ENCODE peak calls at places on chromosomes 4 and X, in seven cellular contexts. One of them, this sample, is unnamed.

GRCh38 chrX:119512145-119512800 is 44.0 kb downstream of the SLC25A5 start:
- DNase-seq in H1: peak
- DNase-seq in HCT116: peak
- DNase-seq in K562: peak
- DNase-seq in SK-N-SH: peak
- DNase-seq in GM12878: no peak
- DNase-seq in HepG2: peak
- DNase-seq in this sample: peak

GRCh38 chr4:186166852-186167512 is 24.4 kb upstream of the CYP4V2 start:
- DNase-seq in HCT116: no peak
- DNase-seq in K562: peak
- DNase-seq in H1: no peak
- DNase-seq in HepG2: no peak
- DNase-seq in SK-N-SH: no peak
- DNase-seq in GM12878: no peak
- DNase-seq in this sample: no peak

GRCh38 chrX:44246826-44247225 is 96.6 kb downstream of the EFHC2 start:
- DNase-seq in HepG2: no peak
- DNase-seq in SK-N-SH: no peak
- DNase-seq in GM12878: no peak
- DNase-seq in K562: no peak
- DNase-seq in H1: no peak
- DNase-seq in HCT116: no peak
- DNase-seq in this sample: no peak

GRCh38 chr4:187000281-187000680 is 276.6 kb upstream of the FAT1 start:
- DNase-seq in H1: no peak
- DNase-seq in SK-N-SH: no peak
- DNase-seq in K562: no peak
- DNase-seq in GM12878: no peak
- DNase-seq in HepG2: no peak
- DNase-seq in HCT116: no peak
- DNase-seq in this sample: no peak

GRCh38 chr4:85543832-85544231 is 68.9 kb downstream of the ARHGAP24 start:
- DNase-seq in K562: no peak
- DNase-seq in SK-N-SH: no peak
- DNase-seq in H1: no peak
- DNase-seq in HCT116: no peak
- DNase-seq in HepG2: no peak
- DNase-seq in GM12878: no peak
- DNase-seq in this sample: no peak

GRCh38 chr4:147430111-147430510 is 50.8 kb upstream of the EDNRA start:
- DNase-seq in SK-N-SH: no peak
- DNase-seq in GM12878: no peak
- DNase-seq in H1: no peak
- DNase-seq in HepG2: no peak
- DNase-seq in K562: no peak
- DNase-seq in HCT116: no peak
- DNase-seq in this sample: no peak

GRCh38 chrX:76555816-76556215 is 128.3 kb downstream of the MAGEE1 start:
- DNase-seq in HCT116: peak
- DNase-seq in SK-N-SH: peak
- DNase-seq in K562: peak
- DNase-seq in H1: no peak
- DNase-seq in GM12878: no peak
- DNase-seq in HepG2: peak
- DNase-seq in this sample: peak

GRCh38 chr4:24924309-24924781 is 11.5 kb upstream of the CCDC149 start:
- DNase-seq in H1: no peak
- DNase-seq in K562: no peak
- DNase-seq in GM12878: no peak
- DNase-seq in HepG2: no peak
- DNase-seq in HCT116: no peak
- DNase-seq in SK-N-SH: no peak
- DNase-seq in this sample: no peak

GRCh38 chr4:13399257-13399656 is 84.9 kb downstream of the RAB28 start:
- DNase-seq in K562: no peak
- DNase-seq in SK-N-SH: no peak
- DNase-seq in HCT116: no peak
- DNase-seq in H1: no peak
- DNase-seq in HepG2: no peak
- DNase-seq in GM12878: no peak
- DNase-seq in this sample: no peak

GRCh38 chr4:6929735-6930464 is 20.3 kb downstream of the TBC1D14 start:
- DNase-seq in SK-N-SH: no peak
- DNase-seq in HCT116: no peak
- DNase-seq in H1: no peak
- DNase-seq in K562: no peak
- DNase-seq in HepG2: peak
- DNase-seq in GM12878: no peak
- DNase-seq in this sample: no peak

GRCh38 chrX:139126493-139126892 is 404.0 kb upstream of the F9 start:
- DNase-seq in HCT116: no peak
- DNase-seq in K562: peak
- DNase-seq in HepG2: peak
- DNase-seq in H1: peak
- DNase-seq in GM12878: no peak
- DNase-seq in SK-N-SH: peak
- DNase-seq in this sample: peak

GRCh38 chr4:98993419-98994071 is 2.0 kb upstream of the METAP1 start:
- DNase-seq in HCT116: no peak
- DNase-seq in GM12878: no peak
- DNase-seq in H1: no peak
- DNase-seq in K562: no peak
- DNase-seq in SK-N-SH: no peak
- DNase-seq in HepG2: no peak
- DNase-seq in this sample: no peak

GRCh38 chr4:127624176-127624575 is 8.6 kb upstream of the INTU start:
- DNase-seq in SK-N-SH: no peak
- DNase-seq in HepG2: no peak
- DNase-seq in GM12878: no peak
- DNase-seq in HCT116: no peak
- DNase-seq in H1: no peak
- DNase-seq in K562: no peak
- DNase-seq in this sample: no peak

GRCh38 chr4:84258905-84259830 is 239.9 kb downstream of the NKX6-1 start:
- DNase-seq in HCT116: peak
- DNase-seq in SK-N-SH: no peak
- DNase-seq in K562: peak
- DNase-seq in H1: no peak
- DNase-seq in GM12878: peak
- DNase-seq in HepG2: peak
- DNase-seq in this sample: peak

GRCh38 chr4:109764785-109765419 is 35.0 kb upstream of the PLA2G12A start:
- DNase-seq in K562: no peak
- DNase-seq in HepG2: no peak
- DNase-seq in SK-N-SH: no peak
- DNase-seq in HCT116: no peak
- DNase-seq in GM12878: no peak
- DNase-seq in H1: no peak
- DNase-seq in this sample: no peak

GRCh38 chrX:51420610-51421009 is 75.8 kb downstream of the NUDT11 start:
- DNase-seq in H1: no peak
- DNase-seq in GM12878: no peak
- DNase-seq in K562: peak
- DNase-seq in HepG2: peak
- DNase-seq in HCT116: peak
- DNase-seq in SK-N-SH: peak
- DNase-seq in this sample: peak

GRCh38 chrX:12170755-12171154 is 32.5 kb downstream of the FRMPD4 start:
- DNase-seq in HCT116: no peak
- DNase-seq in GM12878: no peak
- DNase-seq in HepG2: no peak
- DNase-seq in SK-N-SH: no peak
- DNase-seq in H1: no peak
- DNase-seq in K562: no peak
- DNase-seq in this sample: no peak

DNA sequence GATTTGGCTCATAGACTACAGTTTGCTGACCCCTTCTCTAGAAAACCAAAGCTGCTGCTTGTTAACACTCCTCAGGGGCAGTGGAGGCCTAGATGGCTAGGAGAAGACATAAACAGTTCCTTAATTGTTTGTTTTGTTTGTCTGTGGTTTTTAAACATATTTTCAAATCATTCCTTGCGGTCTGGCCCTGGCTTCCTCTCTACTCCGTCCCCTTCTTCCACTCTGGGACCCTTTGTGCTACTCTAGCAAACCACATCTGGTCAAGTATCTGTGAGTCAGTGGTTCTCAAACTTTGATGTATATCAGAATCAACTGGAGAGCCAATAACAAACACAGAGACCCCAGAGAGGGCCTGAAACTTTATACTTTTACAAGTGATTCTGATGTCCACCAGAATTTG is 36.1 kb downstream of the FRMPD4 start:
- DNase-seq in K562: no peak
- DNase-seq in HCT116: no peak
- DNase-seq in SK-N-SH: no peak
- DNase-seq in GM12878: no peak
- DNase-seq in HepG2: no peak
- DNase-seq in H1: no peak
- DNase-seq in this sample: no peak
- TF ChIP-seq JUND in K562: no peak
- TF ChIP-seq JUND in HCT116: no peak
- TF ChIP-seq JUND in SK-N-SH: no peak
- TF ChIP-seq JUND in GM12878: no peak
- TF ChIP-seq JUND in HepG2: no peak
- TF ChIP-seq JUND in H1: no peak
- TF ChIP-seq JUND in this sample: no peak

DNA sequence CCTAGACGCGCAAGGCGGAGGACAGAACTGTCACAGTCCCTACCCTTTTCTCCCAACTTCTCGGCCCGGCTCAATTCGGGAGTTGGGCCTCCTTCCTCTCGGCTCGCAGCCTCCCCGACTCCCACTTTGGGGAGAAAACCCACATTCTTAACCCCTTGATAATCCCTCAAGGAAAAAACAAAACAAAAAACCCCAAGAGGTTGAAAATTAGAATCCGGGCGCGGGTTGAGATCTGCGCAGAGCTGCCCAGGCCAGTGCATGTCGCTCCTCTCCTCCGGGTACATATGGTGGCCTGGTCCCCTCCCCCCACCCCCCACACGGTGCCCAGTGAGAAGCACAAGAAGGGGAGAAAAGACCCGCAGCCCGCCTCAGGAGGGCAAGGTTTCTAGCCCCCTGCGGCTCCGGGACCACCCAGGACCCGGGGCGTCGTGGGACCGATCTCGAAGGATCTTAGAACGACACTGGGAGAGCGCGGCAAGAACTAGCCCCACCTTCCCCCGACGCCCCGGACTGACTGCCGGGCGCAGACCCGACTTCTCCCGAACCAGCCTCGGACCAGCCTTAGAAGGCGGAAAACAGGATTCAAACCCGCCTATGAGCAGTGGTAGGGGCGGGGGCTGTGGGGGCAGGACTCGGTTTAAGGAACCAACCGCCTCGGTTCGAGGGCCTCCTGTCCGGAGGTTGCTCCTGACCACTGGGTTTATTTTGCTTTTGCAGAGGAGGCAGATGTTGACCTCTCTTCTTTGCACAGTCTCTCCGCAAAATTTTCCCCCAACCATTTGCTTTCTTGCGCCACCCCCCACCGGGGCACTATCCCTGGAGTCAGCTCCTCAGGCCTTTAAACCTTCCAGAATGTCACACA is 2.5 kb upstream of the PDGFRA start:
- DNase-seq in HCT116: no peak
- DNase-seq in GM12878: no peak
- DNase-seq in K562: no peak
- DNase-seq in HepG2: no peak
- DNase-seq in SK-N-SH: no peak
- DNase-seq in H1: no peak
- DNase-seq in this sample: no peak
- TF ChIP-seq JUND in HCT116: no peak
- TF ChIP-seq JUND in GM12878: no peak
- TF ChIP-seq JUND in K562: no peak
- TF ChIP-seq JUND in HepG2: no peak
- TF ChIP-seq JUND in SK-N-SH: no peak
- TF ChIP-seq JUND in H1: no peak
- TF ChIP-seq JUND in this sample: no peak

GRCh38 chrX:40912576-40912975 is 172.7 kb upstream of the USP9X start:
- DNase-seq in HCT116: no peak
- DNase-seq in HepG2: no peak
- DNase-seq in GM12878: no peak
- DNase-seq in K562: no peak
- DNase-seq in H1: no peak
- DNase-seq in SK-N-SH: no peak
- DNase-seq in this sample: no peak
- TF ChIP-seq JUND in HCT116: no peak
- TF ChIP-seq JUND in HepG2: no peak
- TF ChIP-seq JUND in GM12878: no peak
- TF ChIP-seq JUND in K562: no peak
- TF ChIP-seq JUND in H1: no peak
- TF ChIP-seq JUND in SK-N-SH: no peak
- TF ChIP-seq JUND in this sample: no peak

GRCh38 chr4:41359069-41359769 is 102.5 kb downstream of the UCHL1 start:
- DNase-seq in H1: peak
- DNase-seq in K562: no peak
- DNase-seq in GM12878: no peak
- DNase-seq in SK-N-SH: peak
- DNase-seq in HCT116: no peak
- DNase-seq in HepG2: no peak
- DNase-seq in this sample: no peak

GRCh38 chr4:41360911-41361830 is 104.4 kb downstream of the UCHL1 start:
- DNase-seq in SK-N-SH: peak
- DNase-seq in K562: no peak
- DNase-seq in HepG2: no peak
- DNase-seq in HCT116: no peak
- DNase-seq in GM12878: no peak
- DNase-seq in H1: no peak
- DNase-seq in this sample: peak

GRCh38 chr4:41361831-41362646 is 105.3 kb downstream of the UCHL1 start:
- DNase-seq in GM12878: no peak
- DNase-seq in SK-N-SH: peak
- DNase-seq in K562: no peak
- DNase-seq in H1: no peak
- DNase-seq in HepG2: no peak
- DNase-seq in HCT116: no peak
- DNase-seq in this sample: no peak

GRCh38 chr4:41359836-41360213 is 103.1 kb downstream of the UCHL1 start:
- DNase-seq in HCT116: no peak
- DNase-seq in SK-N-SH: no peak
- DNase-seq in GM12878: no peak
- DNase-seq in K562: no peak
- DNase-seq in H1: no peak
- DNase-seq in HepG2: no peak
- DNase-seq in this sample: no peak

DNA sequence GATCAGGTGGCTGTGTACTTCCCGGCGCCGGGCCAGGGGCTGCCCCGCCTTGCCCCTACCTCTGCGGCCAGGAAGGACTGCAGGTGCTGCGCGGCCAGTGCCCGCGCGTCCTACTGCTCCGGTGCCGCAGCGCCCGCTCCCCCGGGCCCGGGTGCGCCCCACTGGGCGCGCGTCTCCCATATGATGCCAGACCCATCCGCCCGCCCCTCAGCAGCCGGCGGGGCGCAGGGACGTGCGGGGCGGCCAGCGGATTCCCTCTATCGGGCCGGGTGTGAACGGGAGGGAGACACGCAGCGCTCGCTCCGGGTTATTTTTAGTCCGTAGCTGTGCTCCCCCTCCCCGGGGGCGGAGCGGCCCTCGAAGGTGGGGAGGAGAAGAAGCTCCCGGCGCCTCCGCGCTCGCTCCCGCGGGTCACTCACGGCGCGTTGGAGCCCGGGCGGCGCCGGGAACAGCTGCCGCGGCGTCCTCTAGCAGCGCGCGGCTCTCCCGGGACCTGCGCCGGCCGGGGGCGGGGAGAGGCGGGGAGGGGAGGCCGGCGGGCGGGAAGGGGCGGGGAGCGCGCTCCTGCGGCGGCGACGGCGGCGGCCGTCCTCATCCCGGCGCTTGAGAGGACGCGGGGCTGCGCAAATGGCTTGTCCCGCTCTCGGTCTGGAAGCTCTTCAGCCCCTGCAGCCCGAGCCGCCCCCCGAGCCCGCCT is 103.6 kb downstream of the UCHL1 start:
- DNase-seq in GM12878: no peak
- DNase-seq in HepG2: no peak
- DNase-seq in H1: no peak
- DNase-seq in SK-N-SH: peak
- DNase-seq in K562: peak
- DNase-seq in HCT116: no peak
- DNase-seq in this sample: peak
- TF ChIP-seq JUND in GM12878: no peak
- TF ChIP-seq JUND in HepG2: no peak
- TF ChIP-seq JUND in H1: no peak
- TF ChIP-seq JUND in SK-N-SH: no peak
- TF ChIP-seq JUND in K562: no peak
- TF ChIP-seq JUND in HCT116: no peak
- TF ChIP-seq JUND in this sample: no peak

This sample was measured in T47D.